ENCODE peak calls at places on chromosomes 3 and 15, in ten cellular contexts. K is H9; C is trophoblast cell; W is CD8-positive, alpha-beta T cell; Y is neural progenitor cell; V is AG04450; J is A549; Q is CD8-positive, alpha-beta memory T cell; E is RWPE2; D is psoas muscle. F is an unnamed sample.

GRCh38 chr3:130843441-130843840 is 50.4 kb upstream of the ATP2C1 start:
- DNase-seq in K (no peak), C (no peak), W (no peak), Y (no peak), V (no peak), J (no peak), Q (no peak), E (no peak), D (peak; percentile 16), F (no peak)

GRCh38 chr3:117903226-117903625 is 1131.4 kb downstream of the IGSF11 start:
- DNase-seq in K (no peak), C (no peak), W (no peak), Y (no peak), V (peak; percentile 43), J (no peak), Q (no peak), E (no peak), D (no peak), F (no peak)

GRCh38 chr3:61311044-61311443 is 59.8 kb upstream of the FHIT start:
- DNase-seq in K (no peak), C (no peak), W (no peak), Y (no peak), V (no peak), J (no peak), Q (no peak), E (no peak), D (no peak), F (no peak)

GRCh38 chr15:86040360-86041095 is 39.1 kb upstream of the AGBL1 start:
- DNase-seq in K (peak; percentile 66), C (no peak), W (no peak), Y (peak; percentile 37), V (no peak), J (no peak), Q (no peak), E (no peak), D (no peak), F (no peak)

GRCh38 chr15:82903511-82903910 is 49.0 kb downstream of the HOMER2 start:
- DNase-seq in K (no peak), C (no peak), W (peak; percentile 29), Y (no peak), V (no peak), J (no peak), Q (no peak), E (no peak), D (no peak), F (no peak)

GRCh38 chr3:51962854-51963530 is 4.3 kb downstream of the PCBP4 start:
- DNase-seq in K (no peak), C (no peak), W (no peak), Y (no peak), V (no peak), J (no peak), Q (no peak), E (no peak), D (no peak), F (no peak)

GRCh38 chr3:12138044-12138443 is 20.7 kb downstream of the TIMP4 start:
- DNase-seq in K (peak; percentile 44), C (peak; percentile 33), W (no peak), Y (peak; percentile 56), V (no peak), J (peak; percentile 65), Q (no peak), E (no peak), D (no peak), F (no peak)

GRCh38 chr15:84944311-84944710 is 37.3 kb upstream of the PDE8A start:
- DNase-seq in K (no peak), C (no peak), W (no peak), Y (no peak), V (no peak), J (no peak), Q (no peak), E (no peak), D (no peak), F (no peak)

GRCh38 chr3:72273615-72274014 is 488.7 kb upstream of the PROK2 start:
- DNase-seq in K (peak; percentile 60), C (peak; percentile 39), W (no peak), Y (peak; percentile 63), V (peak; percentile 80), J (no peak), Q (no peak), E (no peak), D (no peak), F (no peak)

GRCh38 chr3:23648326-23648964 is 157.3 kb upstream of the UBE2E1 start:
- DNase-seq in K (no peak), C (no peak), W (no peak), Y (peak; percentile 66), V (no peak), J (peak; percentile 66), Q (no peak), E (no peak), D (no peak), F (no peak)

GRCh38 chr15:76196286-76196948 is 114.9 kb downstream of the ETFA start:
- DNase-seq in K (no peak), C (no peak), W (no peak), Y (no peak), V (peak; percentile 75), J (peak; percentile 85), Q (no peak), E (peak; percentile 92), D (peak; percentile 79), F (no peak)

GRCh38 chr3:9196009-9196408 is 53.4 kb downstream of the SRGAP3 start:
- DNase-seq in K (peak; percentile 53), C (no peak), W (no peak), Y (peak; percentile 91), V (no peak), J (no peak), Q (no peak), E (no peak), D (no peak), F (no peak)

GRCh38 chr15:46450810-46451182 is 816.0 kb downstream of the SQOR start:
- DNase-seq in K (no peak), C (no peak), W (no peak), Y (no peak), V (no peak), J (no peak), Q (no peak), E (no peak), D (no peak), F (no peak)
- H3K9me3 ChIP-seq in K (no peaks in the 10 kb centered on the region), C (no peaks in the 10 kb centered on the region), W (no peaks in the 10 kb centered on the region), Y (no peaks in the 10 kb centered on the region), V (no peaks in the 10 kb centered on the region), J (no peaks in the 10 kb centered on the region), Q (no peaks in the 10 kb centered on the region), E (no peaks in the 10 kb centered on the region), D (no peaks in the 10 kb centered on the region), F (no peaks in the 10 kb centered on the region)

GRCh38 chr3:37887062-37887461 is 25.4 kb downstream of the CTDSPL start:
- DNase-seq in K (no peak), C (no peak), W (no peak), Y (no peak), V (no peak), J (no peak), Q (no peak), E (no peak), D (no peak), F (no peak)

GRCh38 chr3:37890522-37890921 is 28.8 kb downstream of the CTDSPL start:
- DNase-seq in K (no peak), C (no peak), W (no peak), Y (no peak), V (no peak), J (no peak), Q (no peak), E (no peak), D (no peak), F (no peak)

GRCh38 chr3:37885831-37886230 is 24.2 kb downstream of the CTDSPL start:
- DNase-seq in K (no peak), C (no peak), W (no peak), Y (no peak), V (no peak), J (no peak), Q (no peak), E (no peak), D (no peak), F (no peak)

GRCh38 chr3:37886395-37886794 is 24.7 kb downstream of the CTDSPL start:
- DNase-seq in K (no peak), C (no peak), W (no peak), Y (no peak), V (no peak), J (no peak), Q (no peak), E (no peak), D (no peak), F (no peak)

DNA sequence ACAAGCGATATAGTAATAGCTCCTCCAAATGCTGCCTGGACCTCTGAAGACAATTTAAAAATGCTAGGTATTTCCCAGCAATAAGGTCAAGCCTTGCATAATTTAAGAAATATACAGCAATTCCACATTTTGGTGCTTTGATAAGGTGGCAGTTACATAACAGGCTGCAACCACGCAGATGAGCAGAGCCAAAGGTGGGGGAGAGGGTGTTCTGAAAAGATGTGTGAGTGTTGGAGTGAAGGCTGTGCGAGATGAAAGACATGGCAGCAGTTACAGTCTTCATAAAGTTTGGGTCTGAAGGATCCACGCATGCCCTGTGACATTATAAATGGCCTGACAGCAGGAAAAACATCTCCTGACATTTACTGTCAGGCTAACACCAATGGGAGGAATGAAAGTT is 26.1 kb downstream of the CTDSPL start:
- DNase-seq in K (no peak), C (no peak), W (no peak), Y (no peak), V (no peak), J (no peak), Q (no peak), E (no peak), D (no peak), F (no peak)
- H3K9me3 ChIP-seq in K (no peaks in the 10 kb centered on the region), C (no peaks in the 10 kb centered on the region), W (no peaks in the 10 kb centered on the region), Y (no peaks in the 10 kb centered on the region), V (no peaks in the 10 kb centered on the region), J (no peaks in the 10 kb centered on the region), Q (no peaks in the 10 kb centered on the region), E (no peaks in the 10 kb centered on the region), D (no peaks in the 10 kb centered on the region), F (no peaks in the 10 kb centered on the region)

GRCh38 chr15:100229181-100230163 is 112.3 kb downstream of the ADAMTS17 start:
- DNase-seq in K (no peak), C (no peak), W (no peak), Y (no peak), V (no peak), J (no peak), Q (peak; percentile 65), E (no peak), D (no peak), F (no peak)
- H3K9me3 ChIP-seq in K (no peaks in the 10 kb centered on the region), C (peaks cover 2% of the 10 kb centered on the region), W (no peaks in the 10 kb centered on the region), Y (no peaks in the 10 kb centered on the region), V (peaks cover 54% of the 10 kb centered on the region), J (no peaks in the 10 kb centered on the region), Q (no peaks in the 10 kb centered on the region), E (no peaks in the 10 kb centered on the region), D (no peaks in the 10 kb centered on the region), F (no peaks in the 10 kb centered on the region)

GRCh38 chr3:31654998-31655397 is 122.3 kb downstream of the STT3B start:
- DNase-seq in K (no peak), C (no peak), W (no peak), Y (no peak), V (no peak), J (no peak), Q (no peak), E (no peak), D (no peak), F (no peak)

GRCh38 chr3:31648286-31648968 is 115.7 kb downstream of the STT3B start:
- DNase-seq in K (no peak), C (no peak), W (no peak), Y (no peak), V (no peak), J (no peak), Q (no peak), E (no peak), D (no peak), F (no peak)

GRCh38 chr3:31653464-31653863 is 120.7 kb downstream of the STT3B start:
- DNase-seq in K (no peak), C (no peak), W (no peak), Y (no peak), V (no peak), J (no peak), Q (no peak), E (no peak), D (no peak), F (no peak)

GRCh38 chr3:31652296-31652695 is 119.6 kb downstream of the STT3B start:
- DNase-seq in K (no peak), C (no peak), W (no peak), Y (no peak), V (no peak), J (no peak), Q (no peak), E (no peak), D (no peak), F (no peak)
- H3K9me3 ChIP-seq in K (peaks cover 6% of the 10 kb centered on the region), C (peaks cover 15% of the 10 kb centered on the region), W (peaks cover 57% of the 10 kb centered on the region), Y (peaks cover 28% of the 10 kb centered on the region), V (peaks cover 30% of the 10 kb centered on the region), J (peaks cover 79% of the 10 kb centered on the region), Q (peaks cover 54% of the 10 kb centered on the region), E (peaks cover 10% of the 10 kb centered on the region), D (peaks cover 68% of the 10 kb centered on the region), F (peaks cover 30% of the 10 kb centered on the region)